ENCODE peak calls at places on chromosomes 1 and 21, in six cellular contexts. D is left ventricle myocardium inferior, O is breast epithelium, L is psoas muscle, Q is A673, T is right atrium auricular region. V is an unnamed sample.

GRCh38 chr1:5286244-5286643 is 631.8 kb downstream of the AJAP1 start:
- DNase-seq in D (no peak), O (no peak), L (no peak), T (no peak), Q (peak; percentile 4), V (no peak)

GRCh38 chr1:9822490-9822889 is 1.3 kb downstream of the CLSTN1 start:
- DNase-seq in Q (no peak), O (no peak), T (no peak), D (no peak), L (no peak), V (no peak)

GRCh38 chr1:208682664-208683013 is 438.5 kb upstream of the PLXNA2 start:
- DNase-seq in T (no peak), Q (no peak), L (no peak), O (no peak), D (no peak), V (no peak)

GRCh38 chr21:43817157-43818086 is 28.0 kb downstream of the RRP1 start:
- DNase-seq in O (no peak), L (peak; percentile 50), D (no peak), Q (no peak), T (no peak), V (no peak)

GRCh38 chr1:161074676-161075368 is 5.1 kb upstream of the ARHGAP30 start:
- DNase-seq in D (no peak), L (no peak), O (peak; percentile 78), T (no peak), Q (no peak), V (no peak)

GRCh38 chr21:16891821-16892220 is 621.0 kb upstream of the CXADR start:
- DNase-seq in D (no peak), T (no peak), L (no peak), Q (no peak), O (peak; percentile 61), V (no peak)

GRCh38 chr1:225811622-225812487 is 1.9 kb downstream of the EPHX1 start:
- DNase-seq in O (no peak), D (no peak), Q (peak; percentile 76), T (peak; percentile 61), L (no peak), V (no peak)

GRCh38 chr1:13983393-13983792 is 283.4 kb downstream of the PRDM2 start:
- DNase-seq in Q (no peak), L (no peak), D (no peak), O (no peak), T (no peak), V (no peak)

GRCh38 chr21:44846485-44847260 is 26.8 kb downstream of the PTTG1IP start:
- DNase-seq in Q (peak; percentile 53), T (peak; percentile 91), D (peak; percentile 45), L (peak; percentile 75), O (peak; percentile 53), V (peak; percentile 30)

GRCh38 chr21:46667735-46668380 is 32.4 kb downstream of the PRMT2 start:
- DNase-seq in D (no peak), T (no peak), O (no peak), L (peak; percentile 39), Q (peak; percentile 58), V (no peak)

GRCh38 chr1:42529724-42530161 is 66.7 kb downstream of the CCDC30 start:
- DNase-seq in L (no peak), O (no peak), D (no peak), T (no peak), Q (no peak), V (no peak)

GRCh38 chr1:118370861-118371260 is 185.8 kb upstream of the SPAG17 start:
- DNase-seq in O (no peak), Q (no peak), T (no peak), L (no peak), D (no peak), V (no peak)

GRCh38 chr21:15050588-15051377 is 14.0 kb downstream of the NRIP1 start:
- DNase-seq in Q (no peak), L (no peak), D (no peak), O (no peak), T (no peak), V (no peak)

GRCh38 chr1:225862581-225862950 is 19.6 kb downstream of the TMEM63A start:
- DNase-seq in O (no peak), T (no peak), D (no peak), Q (no peak), L (peak; percentile 30), V (no peak)

GRCh38 chr1:52506920-52507546 is 45.9 kb downstream of the TUT4 start:
- DNase-seq in L (no peak), Q (no peak), T (no peak), O (no peak), D (no peak), V (no peak)
- H3K27ac ChIP-seq in L (no peak overlapping the region), Q (no peak overlapping the region), T (no peak overlapping the region), O (no peak overlapping the region), D (no peak overlapping the region), V (no peak overlapping the region)

DNA sequence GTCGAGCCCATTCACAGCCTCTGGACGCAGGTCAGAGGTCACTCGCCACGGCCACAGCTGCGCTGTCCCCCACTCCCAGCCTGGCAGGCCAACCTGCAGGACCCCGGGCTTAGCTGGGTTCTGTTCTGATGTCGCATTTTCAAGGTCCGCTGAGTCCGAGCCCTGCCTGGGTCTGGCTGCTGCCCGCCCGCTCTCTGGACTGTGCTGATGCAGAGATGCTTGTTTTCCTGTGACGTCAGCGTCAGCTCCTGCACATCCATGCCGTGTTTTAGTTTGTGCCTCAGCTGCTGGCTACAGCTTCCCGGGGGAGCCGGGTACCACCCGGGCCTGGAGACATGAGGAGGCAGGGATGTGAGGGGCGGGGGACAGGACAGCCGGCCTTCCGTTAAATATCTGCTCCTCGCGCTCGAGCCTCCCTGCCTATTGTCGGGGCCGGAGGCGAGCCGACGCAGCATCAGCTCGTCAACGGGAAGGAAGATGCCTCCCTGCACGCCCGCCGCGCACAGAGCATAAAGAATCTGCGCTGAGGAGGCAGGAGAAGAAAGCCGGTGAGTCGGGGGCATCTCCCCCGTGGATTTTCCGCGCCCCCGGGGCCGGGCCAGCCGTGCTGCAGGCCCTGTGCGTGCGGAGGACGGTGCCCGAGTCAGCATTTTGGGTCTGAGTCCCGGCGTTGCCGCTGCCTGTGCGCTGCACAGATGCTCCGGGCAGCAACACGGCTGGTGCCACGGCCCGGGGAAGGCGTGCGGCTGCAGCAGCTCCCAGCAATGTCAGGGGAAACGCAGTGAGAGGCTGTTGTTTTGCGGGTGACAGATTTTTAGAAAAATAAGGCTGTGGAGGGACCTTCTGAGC is 23.4 kb downstream of the PRKCZ start:
- DNase-seq in D (no peak), T (no peak), Q (peak; percentile 53), L (no peak), O (no peak), V (peak; percentile 75)
- H3K27ac ChIP-seq in D (no peak overlapping the region), T (no peak overlapping the region), Q (no peak overlapping the region), L (no peak overlapping the region), O (no peak overlapping the region), V (peak overlapping the region; percentile 83)

GRCh38 chr1:70737125-70737524 is 310.5 kb downstream of the PTGER3 start:
- DNase-seq in D (no peak), T (no peak), L (no peak), Q (peak; percentile 87), O (no peak), V (no peak)
- H3K27ac ChIP-seq in D (no peak overlapping the region), T (no peak overlapping the region), L (no peak overlapping the region), Q (no peak overlapping the region), O (no peak overlapping the region), V (no peak overlapping the region)

GRCh38 chr1:218363141-218363540 is 18.0 kb downstream of the TGFB2 start:
- DNase-seq in D (no peak), T (no peak), O (no peak), Q (no peak), L (no peak), V (no peak)

GRCh38 chr1:218367118-218367517 is 22.0 kb downstream of the TGFB2 start:
- DNase-seq in Q (no peak), T (no peak), O (no peak), D (no peak), L (no peak), V (no peak)

GRCh38 chr1:218364028-218364710 is 19.0 kb downstream of the TGFB2 start:
- DNase-seq in L (no peak), O (no peak), D (no peak), T (no peak), Q (no peak), V (no peak)

GRCh38 chr1:218366322-218367052 is 21.4 kb downstream of the TGFB2 start:
- DNase-seq in T (no peak), O (no peak), L (no peak), D (no peak), Q (peak; percentile 24), V (no peak)

GRCh38 chr1:218365600-218365999 is 20.5 kb downstream of the TGFB2 start:
- DNase-seq in D (no peak), T (no peak), Q (no peak), O (no peak), L (peak; percentile 72), V (no peak)
- H3K27ac ChIP-seq in D (peak overlapping the region; percentile 23), T (peak overlapping the region; percentile 44), Q (no peak overlapping the region), O (no peak overlapping the region), L (peak overlapping the region; percentile 25), V (no peak overlapping the region)

GRCh38 chr21:31293986-31294385 is 50.1 kb downstream of the TIAM1 start:
- DNase-seq in T (no peak), D (no peak), O (no peak), L (no peak), Q (peak; percentile 18), V (no peak)
- H3K27ac ChIP-seq in T (no peak overlapping the region), D (no peak overlapping the region), O (no peak overlapping the region), L (no peak overlapping the region), Q (no peak overlapping the region), V (no peak overlapping the region)

GRCh38 chr1:247905181-247905580 is 9.8 kb downstream of the OR2W3 start:
- DNase-seq in O (no peak), T (no peak), Q (no peak), L (no peak), D (no peak), V (no peak)

GRCh38 chr1:247904122-247904521 is 8.7 kb downstream of the OR2W3 start:
- DNase-seq in L (no peak), Q (no peak), T (no peak), O (no peak), D (no peak), V (no peak)

GRCh38 chr1:247905899-247906503 is 10.6 kb downstream of the OR2W3 start:
- DNase-seq in Q (no peak), O (no peak), L (no peak), D (no peak), T (no peak), V (no peak)

GRCh38 chr1:247908761-247909160 is 11.3 kb upstream of the OR2T8 start:
- DNase-seq in Q (no peak), T (no peak), L (no peak), D (no peak), O (no peak), V (no peak)

GRCh38 chr1:247906504-247907047 is 11.2 kb downstream of the OR2W3 start:
- DNase-seq in O (no peak), T (no peak), Q (peak; percentile 3), L (no peak), D (no peak), V (no peak)
- H3K27ac ChIP-seq in O (no peak overlapping the region), T (no peak overlapping the region), Q (no peak overlapping the region), L (no peak overlapping the region), D (no peak overlapping the region), V (no peak overlapping the region)

DNA sequence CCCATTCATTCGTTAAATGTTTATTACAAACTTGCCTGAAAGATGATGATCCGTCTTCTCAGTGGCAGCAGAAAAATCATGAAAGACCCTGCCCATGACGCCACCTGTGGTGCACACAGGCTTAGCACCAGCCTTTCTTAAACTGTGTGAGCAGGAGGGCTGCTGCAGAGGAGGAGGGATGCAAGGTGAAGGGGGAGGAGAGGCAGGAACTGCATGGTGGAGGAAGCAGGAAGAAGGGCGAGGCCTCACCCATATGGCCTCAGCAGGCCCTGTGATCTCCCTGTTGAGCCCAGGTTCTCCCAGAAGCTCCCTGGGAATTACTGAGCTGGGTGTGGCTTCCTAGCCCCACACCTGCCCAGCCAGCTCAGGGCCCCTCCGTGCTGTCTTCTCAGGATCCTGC is 25.0 kb upstream of the RD3 start:
- DNase-seq in L (no peak), D (no peak), Q (no peak), T (no peak), O (no peak), V (no peak)
- H3K27ac ChIP-seq in L (no peak overlapping the region), D (no peak overlapping the region), Q (no peak overlapping the region), T (no peak overlapping the region), O (no peak overlapping the region), V (no peak overlapping the region)